ENCODE peak calls at places on chromosomes 16 and 17, in four cellular contexts. N, V, X and J are unnamed samples.

GRCh38 chr16:50888486-50889261 is 146.8 kb downstream of the CYLD start:
- DNase-seq in X (no peak), V (no peak), N (no peak), J (no peak)

GRCh38 chr17:75319818-75320691 is 30.8 kb upstream of the SLC25A19 start:
- DNase-seq in X (no peak), N (peak; percentile 44), V (peak; percentile 16), J (no peak)

GRCh38 chr17:19508327-19508867 is 25.3 kb upstream of the SLC47A1 start:
- DNase-seq in V (no peak), X (peak; percentile 32), N (no peak), J (peak; percentile 46)

GRCh38 chr16:88995194-88995593 is 18.2 kb upstream of the CBFA2T3 start:
- DNase-seq in N (no peak), X (no peak), V (no peak), J (no peak)

GRCh38 chr17:82859431-82860403 is 19.9 kb upstream of the ZNF750 start:
- DNase-seq in N (peak; percentile 59), V (no peak), X (no peak), J (no peak)

GRCh38 chr17:3978421-3979275 is 14.4 kb upstream of the ATP2A3 start:
- DNase-seq in X (no peak), V (no peak), N (peak; percentile 49), J (no peak)

GRCh38 chr17:58280480-58281217 is at the start of gene MPO:
- DNase-seq in N (no peak), V (no peak), X (no peak), J (no peak)

GRCh38 chr16:29745126-29745852 is 501 bp downstream of the C16orf54 start:
- DNase-seq in X (no peak), N (no peak), V (no peak), J (no peak)

GRCh38 chr17:71919896-71920295 is 200.9 kb upstream of the SOX9 start:
- DNase-seq in V (no peak), X (no peak), N (no peak), J (no peak)

GRCh38 chr17:13575466-13575865 is 26.3 kb downstream of the HS3ST3A1 start:
- DNase-seq in X (no peak), V (no peak), N (no peak), J (no peak)

GRCh38 chr16:68737730-68738590 is 868 bp downstream of the CDH1 start:
- DNase-seq in V (no peak), N (no peak), X (peak; percentile 28), J (peak; percentile 21)

GRCh38 chr16:57374067-57374534 is 1.8 kb downstream of the CX3CL1 start:
- DNase-seq in V (no peak), X (no peak), N (no peak), J (no peak)

GRCh38 chr17:39152134-39152884 is 872 bp upstream of the PLXDC1 start:
- DNase-seq in V (no peak), X (no peak), N (no peak), J (no peak)

GRCh38 chr16:88780100-88781062 is 4.6 kb downstream of the PIEZO1 start:
- DNase-seq in N (no peak), V (no peak), X (no peak), J (peak; percentile 16)

GRCh38 chr16:17470002-17470870 is 524 bp downstream of the XYLT1 start:
- DNase-seq in N (peak; percentile 52), V (no peak), X (peak; percentile 22), J (peak; percentile 45)

GRCh38 chr16:17469742-17470001 is 1.1 kb downstream of the XYLT1 start:
- DNase-seq in X (no peak), V (no peak), N (no peak), J (no peak)

GRCh38 chr16:17468611-17469010 is 2.1 kb downstream of the XYLT1 start:
- DNase-seq in X (no peak), N (no peak), V (no peak), J (no peak)

GRCh38 chr16:17467923-17468540 is 2.7 kb downstream of the XYLT1 start:
- DNase-seq in V (peak; percentile 32), N (peak; percentile 86), X (peak; percentile 59), J (peak; percentile 84)

DNA sequence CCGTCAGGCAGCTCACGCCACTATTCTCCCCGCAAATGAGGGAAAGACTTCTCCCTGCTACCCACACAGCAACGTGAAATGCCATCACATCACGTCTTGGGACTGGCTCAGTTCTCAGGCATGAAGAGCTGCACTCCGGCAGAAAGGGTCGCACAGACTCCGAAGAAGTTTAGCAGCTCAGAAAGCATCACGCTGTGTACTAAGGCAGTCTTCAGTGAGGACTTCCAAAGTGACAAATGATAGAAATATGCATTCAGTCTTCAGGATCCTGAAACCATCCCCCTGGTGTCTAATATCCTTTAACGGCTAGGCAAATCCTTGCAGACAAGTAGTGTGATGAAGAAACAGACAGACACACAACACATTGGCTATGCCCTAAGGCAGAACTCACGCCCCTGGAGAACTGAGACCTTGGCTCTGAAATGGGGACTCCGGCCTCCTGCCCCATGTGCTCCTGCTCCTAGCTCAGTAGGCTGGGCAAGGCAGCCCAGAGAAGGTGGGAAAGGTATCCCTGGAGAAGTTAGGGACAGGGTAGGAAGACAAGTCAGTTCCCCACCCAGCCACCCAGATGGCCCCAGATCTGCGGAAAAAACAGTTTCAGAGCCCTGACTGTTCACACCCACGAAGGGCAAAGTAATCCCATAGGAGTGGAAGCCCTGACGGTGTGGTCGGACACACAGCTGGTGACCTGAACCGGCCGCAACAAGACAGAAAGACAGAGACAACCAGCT is 1.6 kb downstream of the XYLT1 start:
- DNase-seq in V (peak; percentile 30), N (peak; percentile 85), X (no peak), J (peak; percentile 24)
- TF ChIP-seq CTCF in V (peak; percentile 13), N (no peak), X (no peak), J (no peak)

DNA sequence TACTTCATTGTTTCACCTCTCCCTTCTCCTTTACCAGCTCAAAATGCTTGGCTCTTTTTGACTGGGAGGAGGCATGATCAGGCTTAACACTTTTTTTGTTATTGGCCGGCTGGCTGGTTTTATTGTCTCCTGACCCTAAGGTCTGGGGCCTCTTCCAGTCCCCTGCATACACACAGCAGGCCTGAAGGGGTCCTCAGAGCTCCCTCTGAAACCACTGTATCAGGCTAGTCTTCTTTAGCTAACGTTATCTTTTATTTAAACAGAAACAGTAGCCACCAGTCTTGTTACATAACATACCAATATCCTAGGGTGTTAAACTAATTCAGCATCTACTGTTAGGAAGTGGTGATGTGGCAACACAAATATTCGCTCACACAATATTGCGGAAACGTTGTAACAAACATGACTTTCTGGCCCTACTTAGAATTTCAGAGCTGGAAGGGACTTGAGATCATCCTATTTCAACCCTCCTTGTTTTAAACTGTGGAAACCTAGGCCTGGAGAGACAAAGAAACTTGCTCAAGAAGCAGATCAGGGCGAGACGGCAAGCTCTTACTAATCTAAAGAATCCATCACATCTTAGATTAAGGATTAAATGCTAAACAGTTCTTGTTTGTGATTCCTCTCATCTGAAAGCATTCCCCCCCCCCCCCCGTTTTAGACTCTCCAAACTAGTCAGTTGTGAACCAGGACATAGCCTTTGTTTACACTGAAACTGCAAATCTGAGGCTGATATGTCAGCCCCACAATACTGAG is 1.7 kb upstream of the YPEL2 start:
- DNase-seq in X (peak; percentile 21), N (peak; percentile 88), V (peak; percentile 49), J (peak; percentile 64)
- TF ChIP-seq CTCF in X (peak; percentile 80), N (peak; percentile 93), V (peak; percentile 96), J (peak; percentile 60)

GRCh38 chr16:67665598-67665997 is 952 bp downstream of the ENKD1 start:
- DNase-seq in V (no peak), N (no peak), X (no peak), J (no peak)

GRCh38 chr16:67667434-67667816 is 811 bp downstream of the C16orf86 start:
- DNase-seq in N (no peak), V (no peak), X (no peak), J (no peak)

GRCh38 chr16:67666032-67666537 is 465 bp downstream of the ENKD1 start:
- DNase-seq in V (no peak), N (peak; percentile 73), X (no peak), J (peak; percentile 82)

GRCh38 chr16:67667817-67668494 is 1.3 kb downstream of the C16orf86 start:
- DNase-seq in V (peak; percentile 79), X (peak; percentile 77), N (peak; percentile 97), J (peak; percentile 87)

DNA sequence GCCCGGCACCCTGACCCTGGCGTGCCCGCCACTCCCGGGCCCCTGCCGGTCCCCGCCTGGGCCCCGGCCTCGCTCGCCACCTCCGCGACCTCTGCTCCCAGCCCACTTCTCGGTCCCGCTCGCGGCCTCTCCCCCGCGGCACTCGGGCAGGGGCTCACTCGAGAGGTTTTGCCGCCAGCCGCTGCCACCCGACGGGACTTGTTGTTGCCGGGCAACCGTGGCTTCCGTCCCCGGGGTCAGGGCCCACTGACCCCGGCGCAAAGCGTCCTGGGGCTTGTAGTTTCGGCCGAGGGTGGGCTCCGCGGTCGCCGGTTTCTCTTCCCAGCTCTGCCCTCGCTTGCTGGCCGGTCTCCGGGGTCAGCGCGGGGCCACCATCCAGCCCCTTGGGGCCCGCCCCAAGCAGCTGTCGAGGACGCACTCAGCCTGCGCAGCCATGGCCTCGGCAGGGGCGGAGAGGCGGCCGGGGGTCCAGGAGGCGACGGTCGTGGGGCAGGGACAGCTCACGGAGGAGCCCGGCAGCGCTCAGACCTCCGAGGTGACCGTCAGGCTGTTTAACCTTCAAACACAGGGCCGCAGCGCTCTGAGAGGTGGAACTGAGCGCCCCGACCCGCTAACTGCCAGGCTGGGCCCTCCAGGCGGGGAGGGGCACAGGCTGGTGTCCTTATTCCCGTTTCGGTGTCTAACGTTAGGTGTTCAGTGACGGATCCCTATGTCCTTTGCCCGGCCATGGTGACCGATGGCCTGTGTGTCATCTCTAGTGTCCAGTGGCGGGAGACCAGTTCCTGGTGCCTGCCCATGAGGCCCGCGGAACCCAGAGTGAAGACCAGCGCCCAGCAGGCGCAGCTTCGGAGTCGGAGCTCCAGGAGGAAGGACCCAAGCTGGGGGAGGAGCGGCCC is at the start of the genes C16orf86 and ENKD1:
- DNase-seq in N (peak; percentile 91), X (peak; percentile 80), V (no peak), J (peak; percentile 93)
- TF ChIP-seq CTCF in N (no peak), X (no peak), V (no peak), J (no peak)

DNA sequence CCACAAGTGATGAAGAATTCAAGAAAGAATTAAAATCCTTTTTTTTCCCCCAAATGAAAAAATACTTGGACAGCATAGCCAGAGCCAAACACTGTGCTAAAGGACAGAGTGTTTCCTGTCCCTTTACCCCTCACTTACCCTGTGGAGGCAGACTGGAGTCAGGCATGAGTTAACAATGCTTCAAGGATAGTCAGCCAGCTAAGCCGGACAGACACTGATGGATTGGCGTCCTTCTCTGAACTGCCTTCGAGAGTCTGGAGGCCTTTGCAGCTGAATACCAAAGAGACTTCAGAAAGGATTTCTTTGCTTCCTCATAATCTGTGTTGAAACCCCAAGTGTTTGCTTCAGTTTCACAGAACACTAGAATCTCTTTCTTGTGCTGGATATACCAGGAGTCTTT is 4.5 kb downstream of the METTL9 start:
- DNase-seq in N (peak; percentile 39), X (no peak), V (no peak), J (no peak)
- TF ChIP-seq CTCF in N (no peak), X (no peak), V (no peak), J (no peak)

GRCh38 chr16:17359778-17360177 is 111.0 kb downstream of the XYLT1 start:
- DNase-seq in X (no peak), V (no peak), N (peak; percentile 83), J (no peak)
- TF ChIP-seq CTCF in X (no peak), V (no peak), N (no peak), J (no peak)

GRCh38 chr16:76665571-76666275 is 388.5 kb downstream of the CNTNAP4 start:
- DNase-seq in N (no peak), V (no peak), X (no peak), J (no peak)

GRCh38 chr16:76670125-76670857 is 393.1 kb downstream of the CNTNAP4 start:
- DNase-seq in X (no peak), N (no peak), V (no peak), J (no peak)

GRCh38 chr16:76669288-76669687 is 392.1 kb downstream of the CNTNAP4 start:
- DNase-seq in V (no peak), N (no peak), X (no peak), J (no peak)

GRCh38 chr16:76668207-76668725 is 391.1 kb downstream of the CNTNAP4 start:
- DNase-seq in N (no peak), X (no peak), V (no peak), J (peak; percentile 55)
- TF ChIP-seq CTCF in N (no peak), X (peak; percentile 46), V (no peak), J (no peak)